ENCODE peak calls at places on chromosomes 5 and 9, in ten cellular contexts. N is T-helper 9 cell; P is DND-41; Z is left ventricle myocardium inferior; D is psoas muscle; C is lung; U is HT-29; Q is stimulated activated CD4-positive, alpha-beta T cell treated with anti-CD3 and anti-CD28 coated beads, Interleukin-1b, Interleukin-23, amount 100 ng/mL, for 1 hour; Y is NCI-H1092 treated with DMSO at 0.1 percent for 48 hours; R is CD4-positive, alpha-beta T cell. J is an unnamed sample.

GRCh38 chr5:178445534-178445933 is 144.7 kb downstream of the COL23A1 start:
- DNase-seq in N (no peak), P (no peak), Z (no peak), D (no peak), C (no peak), U (no peak), Q (no peak), Y (no peak), R (no peak), J (no peak)

GRCh38 chr9:109416135-109416706 is 81.9 kb downstream of the PTPN3 start:
- DNase-seq in N (no peak), P (peak), Z (no peak), D (no peak), C (no peak), U (no peak), Q (no peak), Y (no peak), R (no peak), J (no peak)

GRCh38 chr5:122099060-122099790 is 21.2 kb upstream of the LOX start:
- DNase-seq in N (no peak), P (no peak), Z (no peak), D (no peak), C (no peak), U (no peak), Q (no peak), Y (no peak), R (no peak), J (peak)

GRCh38 chr5:126099077-126099476 is 324.1 kb upstream of the GRAMD2B start:
- DNase-seq in N (no peak), P (no peak), Z (no peak), D (no peak), C (no peak), U (no peak), Q (no peak), Y (no peak), R (no peak), J (no peak)

GRCh38 chr9:121640076-121640475 is 11.4 kb upstream of the DAB2IP start:
- DNase-seq in N (no peak), P (peak), Z (peak), D (peak), C (no peak), U (peak), Q (peak), Y (no peak), R (no peak), J (peak)

GRCh38 chr9:91775011-91775707 is 174.9 kb downstream of the ROR2 start:
- DNase-seq in N (peak), P (peak), Z (peak), D (peak), C (peak), U (peak), Q (peak), Y (peak), R (peak), J (peak)

GRCh38 chr5:159262472-159262858 is 625 bp upstream of the UBLCP1 start:
- DNase-seq in N (no peak), P (peak), Z (no peak), D (no peak), C (no peak), U (no peak), Q (no peak), Y (no peak), R (no peak), J (no peak)

GRCh38 chr5:138954257-138955012 is 79.3 kb upstream of the LRRTM2 start:
- DNase-seq in N (no peak), P (no peak), Z (no peak), D (no peak), C (no peak), U (no peak), Q (no peak), Y (no peak), R (no peak), J (peak)

GRCh38 chr5:81856948-81857928 is 106.3 kb upstream of the SSBP2 start:
- DNase-seq in N (no peak), P (peak), Z (peak), D (peak), C (peak), U (peak), Q (no peak), Y (peak), R (no peak), J (peak)

GRCh38 chr9:123257276-123257675 is 11.1 kb downstream of the STRBP start:
- DNase-seq in N (no peak), P (no peak), Z (no peak), D (no peak), C (no peak), U (no peak), Q (no peak), Y (no peak), R (no peak), J (no peak)

GRCh38 chr5:89315194-89315593 is 432.2 kb upstream of the MEF2C start:
- DNase-seq in N (no peak), P (no peak), Z (no peak), D (no peak), C (peak), U (no peak), Q (no peak), Y (peak), R (no peak), J (no peak)

J was measured in osteoblast.